ENCODE peak calls at places on chromosomes 3 and 15, in five cellular contexts. B is GM12878, E is A549, J is SK-N-SH, G is K562. Y is an unnamed sample.

GRCh38 chr15:31554261-31554660 is 227.6 kb downstream of the KLF13 start:
- DNase-seq in B (no peak), E (no peak), J (no peak), G (no peak), Y (peak; percentile 94)

GRCh38 chr3:18189651-18190050 is 235.5 kb downstream of the SATB1 start:
- DNase-seq in B (no peak), E (no peak), J (peak; percentile 6), G (no peak), Y (peak; percentile 19)

GRCh38 chr3:183381179-183381578 is 47.2 kb downstream of the MCF2L2 start:
- DNase-seq in B (no peak), E (no peak), J (no peak), G (peak; percentile 35), Y (peak; percentile 66)

GRCh38 chr3:196796317-196796716 is 56.7 kb downstream of the PAK2 start:
- DNase-seq in B (no peak), E (no peak), J (no peak), G (no peak), Y (no peak)

GRCh38 chr3:129746629-129747028 is 140.2 kb upstream of the PLXND1 start:
- DNase-seq in B (no peak), E (no peak), J (no peak), G (no peak), Y (no peak)

GRCh38 chr3:66823532-66823931 is 174.6 kb upstream of the KBTBD8 start:
- DNase-seq in B (no peak), E (no peak), J (no peak), G (no peak), Y (no peak)

GRCh38 chr15:28886431-28887343 is 913 bp downstream of the APBA2 start:
- DNase-seq in B (no peak), E (no peak), J (peak; percentile 79), G (no peak), Y (no peak)

GRCh38 chr3:7309707-7310106 is 448.8 kb downstream of the GRM7 start:
- DNase-seq in B (no peak), E (no peak), J (no peak), G (no peak), Y (no peak)

GRCh38 chr3:32963871-32964270 is 12.4 kb downstream of the CCR4 start:
- DNase-seq in B (no peak), E (no peak), J (no peak), G (no peak), Y (no peak)

GRCh38 chr3:158727499-158728377 is 4.5 kb downstream of the RARRES1 start:
- DNase-seq in B (peak; percentile 26), E (peak; percentile 80), J (peak; percentile 75), G (peak; percentile 65), Y (peak; percentile 83)

GRCh38 chr3:132083583-132084372 is 49.0 kb upstream of the CPNE4 start:
- DNase-seq in B (no peak), E (peak; percentile 62), J (no peak), G (no peak), Y (no peak)

GRCh38 chr3:18069564-18069963 is 327.1 kb upstream of the TBC1D5 start:
- DNase-seq in B (no peak), E (no peak), J (no peak), G (no peak), Y (no peak)

GRCh38 chr3:16147226-16147625 is 27.3 kb upstream of the GALNT15 start:
- DNase-seq in B (no peak), E (no peak), J (no peak), G (no peak), Y (peak; percentile 72)

GRCh38 chr3:109903100-109903499 is 565.8 kb upstream of the DPPA4 start:
- DNase-seq in B (no peak), E (no peak), J (no peak), G (no peak), Y (no peak)

GRCh38 chr3:10396083-10396482 is 75.2 kb upstream of the SEC13 start:
- DNase-seq in B (no peak), E (no peak), J (no peak), G (no peak), Y (no peak)

GRCh38 chr3:56536735-56537134 is 20.2 kb upstream of the CCDC66 start:
- DNase-seq in B (no peak), E (no peak), J (no peak), G (no peak), Y (no peak)

DNA sequence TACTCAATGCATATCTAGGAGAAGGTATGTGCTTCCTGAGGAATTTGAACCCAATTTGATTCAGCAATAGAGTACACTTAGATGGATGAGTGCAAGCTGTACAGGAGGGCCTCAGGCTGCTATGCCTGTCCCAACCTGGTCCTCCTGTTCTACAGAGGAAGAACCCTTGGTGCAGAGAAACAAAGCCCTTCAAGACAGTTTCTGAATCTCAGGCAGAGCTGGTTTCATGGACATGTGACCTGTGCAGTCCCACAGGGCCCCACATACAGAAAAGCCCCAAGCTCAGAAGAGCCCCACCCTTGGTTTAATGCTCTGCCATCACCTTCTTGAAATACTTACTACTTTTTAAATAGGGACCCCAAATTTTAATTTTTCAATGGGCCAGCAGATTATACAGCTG is 15.3 kb downstream of the FOXP1 start:
- DNase-seq in B (no peak), E (no peak), J (no peak), G (no peak), Y (no peak)
- TF ChIP-seq RCOR1 in B (no peak), E (no peak), J (no peak), G (no peak), Y (no peak)

GRCh38 chr15:63502137-63502801 is 2.1 kb upstream of the USP3 start:
- DNase-seq in B (no peak), E (no peak), J (no peak), G (no peak), Y (peak; percentile 44)

GRCh38 chr15:63501256-63502089 is 2.9 kb upstream of the USP3 start:
- DNase-seq in B (no peak), E (peak; percentile 88), J (no peak), G (no peak), Y (peak; percentile 97)

GRCh38 chr15:63503739-63504246 is 600 bp upstream of the USP3 start:
- DNase-seq in B (no peak), E (peak; percentile 48), J (peak; percentile 44), G (peak; percentile 72), Y (peak; percentile 93)

GRCh38 chr15:63504247-63504978 is at the start of gene USP3:
- DNase-seq in B (no peak), E (peak; percentile 67), J (peak; percentile 98), G (peak; percentile 95), Y (peak; percentile 94)

GRCh38 chr15:63502843-63503738 is 1.3 kb upstream of the USP3 start:
- DNase-seq in B (peak; percentile 92), E (peak; percentile 88), J (no peak), G (peak; percentile 71), Y (peak; percentile 87)
- TF ChIP-seq RCOR1 in B (peak; percentile 7), E (peak; percentile 67), J (no peak), G (no peak), Y (no peak)

GRCh38 chr3:181941250-181941649 is 229.5 kb downstream of the SOX2 start:
- DNase-seq in B (no peak), E (no peak), J (no peak), G (no peak), Y (no peak)
- TF ChIP-seq RCOR1 in B (no peak), E (no peak), J (no peak), G (no peak), Y (no peak)

DNA sequence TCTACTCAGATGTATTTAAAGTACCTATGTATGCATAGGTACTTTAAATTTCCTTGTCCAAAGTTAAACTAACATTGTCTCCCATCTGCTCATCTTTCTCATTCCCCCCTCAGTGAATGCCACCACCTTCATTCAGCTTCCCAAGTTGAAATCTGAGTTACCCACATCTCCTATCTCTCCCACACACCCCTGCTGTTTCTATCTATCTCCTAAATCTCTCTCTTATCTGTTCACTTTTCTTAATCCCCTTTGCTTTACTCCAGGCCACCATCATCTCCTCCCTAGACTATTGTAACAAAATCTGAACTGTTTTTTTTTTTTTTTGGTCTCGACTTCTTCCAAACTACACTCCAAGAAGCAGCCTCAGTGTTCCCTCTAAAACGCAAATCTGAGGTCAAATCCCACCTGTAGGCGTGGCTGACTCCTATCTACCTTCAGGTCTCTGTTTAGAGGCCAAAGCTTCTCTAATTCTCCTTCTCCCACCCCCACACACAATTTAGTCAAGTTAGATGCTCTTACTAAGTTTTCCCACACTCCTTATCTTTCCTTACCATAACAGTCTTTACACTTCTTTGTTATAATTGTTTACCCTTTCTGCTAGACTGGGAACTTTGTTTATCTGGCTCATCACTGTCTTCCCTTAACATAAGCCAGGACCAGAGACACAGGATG is 3.5 kb upstream of the NEO1 start:
- DNase-seq in B (no peak), E (no peak), J (no peak), G (no peak), Y (no peak)
- TF ChIP-seq RCOR1 in B (no peak), E (no peak), J (no peak), G (no peak), Y (no peak)

DNA sequence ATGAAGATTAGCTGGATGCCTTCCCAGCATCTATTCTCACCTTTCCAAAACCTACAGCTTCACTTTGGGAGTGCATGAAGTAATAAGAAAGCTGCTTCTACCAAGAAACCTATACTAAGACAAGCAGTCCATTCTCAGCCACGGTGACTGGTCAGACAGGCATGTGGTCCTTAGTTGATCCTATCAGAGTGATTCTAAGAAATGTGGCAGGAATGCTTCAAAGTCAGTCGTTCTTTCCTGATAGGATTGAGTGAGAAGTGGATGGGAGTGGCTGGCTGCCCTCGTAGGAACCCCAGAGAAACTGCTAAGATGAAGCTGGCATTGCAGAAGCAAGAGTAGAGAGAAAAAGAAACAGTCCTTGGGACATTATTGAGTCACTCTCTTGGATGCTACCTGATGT is 16.6 kb downstream of the FOXB1 start:
- DNase-seq in B (no peak), E (no peak), J (no peak), G (no peak), Y (no peak)
- TF ChIP-seq RCOR1 in B (no peak), E (no peak), J (no peak), G (no peak), Y (no peak)